ENCODE peak calls at places on chromosomes 12 and 14, in four cellular contexts. C, B, G and M are unnamed samples. For H3K9me3, the result is how much of the 10 kb centered on the place peaks cover.

GRCh38 chr12:65335021-65335714 is 56.7 kb downstream of the MSRB3 start:
- DNase-seq in C (peak), B (peak), G (peak), M (no peak)

GRCh38 chr12:46478123-46478522 is 105.5 kb upstream of the SLC38A2 start:
- DNase-seq in C (no peak), B (no peak), G (no peak), M (no peak)

GRCh38 chr12:95473440-95473946 is 459 bp upstream of the METAP2 start:
- DNase-seq in C (peak), B (peak), G (no peak), M (no peak)

GRCh38 chr14:80978403-80978802 is 23.0 kb downstream of the TSHR start:
- DNase-seq in C (no peak), B (no peak), G (no peak), M (no peak)

GRCh38 chr14:68703093-68703492 is 89.8 kb downstream of the ZFP36L1 start:
- DNase-seq in C (peak), B (no peak), G (no peak), M (no peak)

GRCh38 chr12:32139064-32139421 is 32.4 kb downstream of the BICD1 start:
- DNase-seq in C (no peak), B (peak), G (no peak), M (no peak)

GRCh38 chr12:48917857-48918537 is 7.3 kb downstream of the FKBP11 start:
- DNase-seq in C (no peak), B (no peak), G (no peak), M (no peak)

GRCh38 chr14:23365353-23366162 is 586 bp upstream of the EFS start:
- DNase-seq in C (no peak), B (peak), G (no peak), M (no peak)

GRCh38 chr12:102080842-102081241 is 19.1 kb upstream of the WASHC3 start:
- DNase-seq in C (no peak), B (no peak), G (no peak), M (no peak)

GRCh38 chr12:97408363-97408762 is 54.2 kb upstream of the RMST start:
- DNase-seq in C (no peak), B (no peak), G (no peak), M (no peak)

GRCh38 chr12:97404093-97404492 is 58.5 kb upstream of the RMST start:
- DNase-seq in C (no peak), B (no peak), G (no peak), M (no peak)

DNA sequence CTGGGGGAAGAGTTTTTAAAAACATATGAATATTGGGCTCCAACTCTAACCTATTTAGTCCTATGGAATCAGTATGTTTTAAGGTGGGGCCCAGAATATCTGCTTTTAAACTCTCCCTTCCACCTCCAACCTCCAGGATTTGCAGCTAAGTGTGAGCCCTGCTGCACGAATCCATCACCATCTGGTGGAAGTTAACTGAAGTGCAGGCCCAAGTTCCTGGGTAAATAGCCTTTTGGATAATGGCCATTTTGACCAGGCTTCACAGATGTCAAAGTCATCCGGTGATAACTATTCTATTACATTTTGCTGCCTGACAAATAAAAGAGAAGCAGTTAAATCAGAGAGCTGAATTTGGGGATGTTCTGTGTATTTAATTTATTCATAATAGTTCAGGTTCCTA is 58.1 kb upstream of the RMST start:
- DNase-seq in C (no peak), B (peak), G (peak), M (no peak)
- TF ChIP-seq CTCF in C (peak), B (peak), G (peak), M (no peak)

GRCh38 chr12:132940071-132940719 is 15.9 kb downstream of the ZNF605 start:
- DNase-seq in C (no peak), B (no peak), G (no peak), M (no peak)
- H3K9me3 ChIP-seq in C (under half), B (under half), G (under half), M (half or more)

GRCh38 chr14:104680056-104680805 is 9.2 kb upstream of the INF2 start:
- DNase-seq in C (no peak), B (peak), G (peak), M (peak)

GRCh38 chr14:104680806-104681688 is 8.4 kb upstream of the INF2 start:
- DNase-seq in C (peak), B (peak), G (peak), M (peak)

GRCh38 chr14:104683653-104684448 is 5.6 kb upstream of the INF2 start:
- DNase-seq in C (no peak), B (no peak), G (peak), M (no peak)

GRCh38 chr14:104681689-104682074 is 7.7 kb upstream of the INF2 start:
- DNase-seq in C (peak), B (peak), G (peak), M (peak)

GRCh38 chr14:104682107-104682593 is 7.3 kb upstream of the INF2 start:
- DNase-seq in C (no peak), B (no peak), G (peak), M (no peak)
- H3K4me3 ChIP-seq in C (no peak), B (no peak), G (no peak), M (peak)

GRCh38 chr14:86462193-86462592 is 932.2 kb downstream of the FLRT2 start:
- DNase-seq in C (no peak), B (peak), G (no peak), M (no peak)
- TF ChIP-seq CTCF in C (no peak), B (peak), G (peak), M (no peak)

GRCh38 chr14:105806568-105806967 is 280.2 kb downstream of the TMEM121 start:
- DNase-seq in C (no peak), B (no peak), G (no peak), M (no peak)
- H3K9me3 ChIP-seq in C (under half), B (under half), G (under half), M (under half)

GRCh38 chr12:54414191-54414525 is 4.9 kb downstream of the ITGA5 start:
- DNase-seq in C (no peak), B (no peak), G (no peak), M (no peak)

GRCh38 chr12:54413284-54414190 is 5.5 kb downstream of the ITGA5 start:
- DNase-seq in C (peak), B (no peak), G (peak), M (peak)

GRCh38 chr12:54411398-54412241 is 7.4 kb downstream of the ITGA5 start:
- DNase-seq in C (peak), B (peak), G (peak), M (peak)

GRCh38 chr12:54412786-54413185 is 6.3 kb downstream of the ITGA5 start:
- DNase-seq in C (no peak), B (no peak), G (no peak), M (no peak)

GRCh38 chr12:54412348-54412747 is 6.7 kb downstream of the ITGA5 start:
- DNase-seq in C (no peak), B (no peak), G (no peak), M (no peak)
- H3K4me3 ChIP-seq in C (peak), B (no peak), G (no peak), M (peak)

DNA sequence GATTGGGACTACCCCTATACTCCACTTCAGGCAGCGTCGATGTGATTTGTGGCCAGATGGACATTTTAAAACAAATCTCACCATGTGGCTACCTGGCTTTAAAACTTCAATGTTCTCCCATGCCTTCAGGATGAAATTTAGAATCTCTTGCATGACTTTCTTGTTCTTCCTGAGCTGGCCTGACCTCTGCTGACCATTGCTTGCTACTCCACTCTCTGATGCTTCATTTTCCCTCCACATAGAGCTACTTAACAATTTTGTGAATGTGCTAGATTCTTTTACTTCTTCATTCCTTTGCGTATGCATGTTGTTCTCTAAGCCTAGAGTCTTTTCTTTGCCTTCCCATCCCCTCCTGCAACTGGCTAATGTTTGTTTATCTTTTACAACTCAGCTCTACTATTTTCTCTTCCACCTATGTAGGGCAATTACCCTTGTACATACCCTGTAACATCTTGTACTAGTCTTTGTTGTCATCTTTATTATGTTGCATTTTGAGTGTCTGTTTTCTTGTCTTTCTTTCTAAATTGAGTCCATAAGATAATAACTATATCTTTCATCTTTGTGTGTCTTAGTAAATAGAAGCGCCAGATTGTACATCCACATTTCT is 41.2 kb downstream of the YLPM1 start:
- DNase-seq in C (no peak), B (peak), G (no peak), M (no peak)
- TF ChIP-seq CTCF in C (no peak), B (peak), G (peak), M (peak)